ENCODE peak calls at places on chromosomes 4 and X, in four cellular contexts. One of them, this sample, is unnamed.

GRCh38 chrX:41604154-41604553 is 84.6 kb upstream of the GPR34 start:
- DNase-seq in HCT116: no peak
- DNase-seq in lower leg skin: no peak
- DNase-seq in fibroblast of mammary gland: no peak
- DNase-seq in this sample: no peak

GRCh38 chr4:65624651-65625050 is 45.6 kb downstream of the EPHA5 start:
- DNase-seq in HCT116: no peak
- DNase-seq in lower leg skin: no peak
- DNase-seq in fibroblast of mammary gland: peak
- DNase-seq in this sample: no peak

GRCh38 chr4:2825184-2825506 is 18.5 kb upstream of the ADD1 start:
- DNase-seq in HCT116: no peak
- DNase-seq in lower leg skin: no peak
- DNase-seq in fibroblast of mammary gland: no peak
- DNase-seq in this sample: no peak

GRCh38 chrX:13223868-13224555 is 95.8 kb downstream of the ATXN3L start:
- DNase-seq in HCT116: peak
- DNase-seq in lower leg skin: no peak
- DNase-seq in fibroblast of mammary gland: peak
- DNase-seq in this sample: peak

GRCh38 chr4:8731364-8731763 is 138.8 kb downstream of the CPZ start:
- DNase-seq in HCT116: no peak
- DNase-seq in lower leg skin: peak
- DNase-seq in fibroblast of mammary gland: no peak
- DNase-seq in this sample: no peak

GRCh38 chrX:12978205-12979010 is 3.5 kb downstream of the TMSB4X start:
- DNase-seq in HCT116: no peak
- DNase-seq in lower leg skin: peak
- DNase-seq in fibroblast of mammary gland: peak
- DNase-seq in this sample: peak

GRCh38 chrX:20693071-20693470 is 426.4 kb upstream of the RPS6KA3 start:
- DNase-seq in HCT116: no peak
- DNase-seq in lower leg skin: no peak
- DNase-seq in fibroblast of mammary gland: peak
- DNase-seq in this sample: no peak

GRCh38 chr4:97507587-97508245 is 635.6 kb downstream of the STPG2 start:
- DNase-seq in HCT116: no peak
- DNase-seq in lower leg skin: no peak
- DNase-seq in fibroblast of mammary gland: no peak
- DNase-seq in this sample: no peak

GRCh38 chr4:40333921-40334352 is 1.2 kb upstream of the CHRNA9 start:
- DNase-seq in HCT116: peak
- DNase-seq in lower leg skin: no peak
- DNase-seq in fibroblast of mammary gland: peak
- DNase-seq in this sample: peak

GRCh38 chr4:84479663-84480062 is 19.4 kb downstream of the NKX6-1 start:
- DNase-seq in HCT116: no peak
- DNase-seq in lower leg skin: no peak
- DNase-seq in fibroblast of mammary gland: no peak
- DNase-seq in this sample: no peak

GRCh38 chrX:21745756-21746155 is 12.2 kb downstream of the SMPX start:
- DNase-seq in HCT116: no peak
- DNase-seq in lower leg skin: no peak
- DNase-seq in fibroblast of mammary gland: peak
- DNase-seq in this sample: peak

GRCh38 chr4:186109245-186109644 is 4.7 kb downstream of the FAM149A start:
- DNase-seq in HCT116: no peak
- DNase-seq in lower leg skin: no peak
- DNase-seq in fibroblast of mammary gland: no peak
- DNase-seq in this sample: no peak

GRCh38 chr4:4541040-4541631 is 712 bp downstream of the STX18 start:
- DNase-seq in HCT116: no peak
- DNase-seq in lower leg skin: no peak
- DNase-seq in fibroblast of mammary gland: peak
- DNase-seq in this sample: peak

GRCh38 chrX:38726596-38726995 is 74.7 kb upstream of the MID1IP1 start:
- DNase-seq in HCT116: no peak
- DNase-seq in lower leg skin: no peak
- DNase-seq in fibroblast of mammary gland: peak
- DNase-seq in this sample: no peak

GRCh38 chr4:75321484-75321883 is 192.7 kb downstream of the RCHY1 start:
- DNase-seq in HCT116: no peak
- DNase-seq in lower leg skin: no peak
- DNase-seq in fibroblast of mammary gland: no peak
- DNase-seq in this sample: no peak

GRCh38 chr4:4990857-4991540 is 28.3 kb downstream of the CYTL1 start:
- DNase-seq in HCT116: peak
- DNase-seq in lower leg skin: peak
- DNase-seq in fibroblast of mammary gland: peak
- DNase-seq in this sample: peak

GRCh38 chr4:186820371-186820990 is 96.8 kb upstream of the FAT1 start:
- DNase-seq in HCT116: peak
- DNase-seq in lower leg skin: no peak
- DNase-seq in fibroblast of mammary gland: peak
- DNase-seq in this sample: peak

GRCh38 chr4:182745268-182745667 is 171.9 kb downstream of the DCTD start:
- DNase-seq in HCT116: no peak
- DNase-seq in lower leg skin: no peak
- DNase-seq in fibroblast of mammary gland: no peak
- DNase-seq in this sample: no peak

GRCh38 chrX:67720344-67720743 is 176.5 kb downstream of the AR start:
- DNase-seq in HCT116: no peak
- DNase-seq in lower leg skin: no peak
- DNase-seq in fibroblast of mammary gland: peak
- DNase-seq in this sample: no peak

GRCh38 chrX:77527233-77528001 is 80.2 kb downstream of the FGF16 start:
- DNase-seq in HCT116: no peak
- DNase-seq in lower leg skin: no peak
- DNase-seq in fibroblast of mammary gland: peak
- DNase-seq in this sample: no peak

GRCh38 chr4:41125558-41126311 is 88.6 kb downstream of the APBB2 start:
- DNase-seq in HCT116: no peak
- DNase-seq in lower leg skin: no peak
- DNase-seq in fibroblast of mammary gland: no peak
- DNase-seq in this sample: no peak

GRCh38 chrX:65034641-65035450 is 58.6 kb upstream of the ZC4H2 start:
- DNase-seq in HCT116: peak
- DNase-seq in lower leg skin: peak
- DNase-seq in fibroblast of mammary gland: peak
- DNase-seq in this sample: peak
- TF ChIP-seq CTCF in HCT116: no peak
- TF ChIP-seq CTCF in lower leg skin: no peak
- TF ChIP-seq CTCF in fibroblast of mammary gland: peak
- TF ChIP-seq CTCF in this sample: peak

GRCh38 chr4:140373328-140374129 is at the start of gene SCOC:
- DNase-seq in HCT116: peak
- DNase-seq in lower leg skin: peak
- DNase-seq in fibroblast of mammary gland: peak
- DNase-seq in this sample: peak
- TF ChIP-seq CTCF in HCT116: no peak
- TF ChIP-seq CTCF in lower leg skin: no peak
- TF ChIP-seq CTCF in fibroblast of mammary gland: no peak
- TF ChIP-seq CTCF in this sample: no peak

DNA sequence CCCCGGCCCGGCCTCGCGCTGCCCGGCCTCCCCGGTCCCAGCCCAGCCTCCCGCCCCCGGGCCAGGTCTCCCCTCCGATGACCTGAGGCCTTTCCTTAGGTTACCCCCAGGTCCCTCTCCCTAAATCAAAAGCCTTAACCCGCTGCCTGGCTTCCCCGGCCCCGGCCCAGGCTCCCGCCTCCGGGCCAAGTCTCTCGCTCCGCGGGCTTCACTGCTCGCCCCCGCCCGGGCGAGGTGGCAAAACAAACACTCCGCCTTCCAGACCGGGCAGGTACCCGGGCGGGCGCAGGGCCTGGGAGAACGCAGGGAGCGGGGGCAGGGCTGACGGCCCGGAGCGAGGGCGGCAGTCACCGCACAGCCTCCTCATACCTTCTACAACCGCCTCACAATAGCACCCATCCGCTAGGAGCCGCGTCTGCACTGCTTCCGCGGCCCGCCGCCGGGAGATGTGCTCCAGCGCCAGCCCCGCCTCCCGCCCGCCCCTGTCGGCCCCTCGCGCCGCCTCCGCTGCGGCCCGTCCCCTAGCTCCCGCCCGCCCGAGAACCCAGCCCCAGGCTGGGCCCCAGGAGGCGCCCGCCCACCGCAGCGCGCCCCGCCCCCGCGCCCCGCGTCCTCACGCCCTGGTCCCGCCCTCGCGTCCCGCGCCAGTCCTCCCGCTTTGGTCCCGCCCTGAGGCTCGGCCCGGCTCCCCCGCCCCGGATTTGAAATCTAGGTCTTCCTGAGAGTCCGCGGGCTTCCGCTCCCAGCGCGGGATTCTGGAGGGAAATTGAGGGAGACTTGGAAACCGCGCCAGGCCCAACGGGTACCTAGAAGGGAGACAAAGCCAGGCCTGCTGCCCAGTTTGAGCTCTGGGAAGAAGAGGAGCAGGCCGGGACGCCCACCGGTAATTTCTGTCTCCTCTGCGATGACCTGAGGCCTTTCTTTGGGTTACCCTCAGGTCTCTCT is at the start of the genes CASP3 and PRIMPOL:
- DNase-seq in HCT116: peak
- DNase-seq in lower leg skin: peak
- DNase-seq in fibroblast of mammary gland: peak
- DNase-seq in this sample: peak
- TF ChIP-seq CTCF in HCT116: no peak
- TF ChIP-seq CTCF in lower leg skin: no peak
- TF ChIP-seq CTCF in fibroblast of mammary gland: no peak
- TF ChIP-seq CTCF in this sample: peak

GRCh38 chr4:56671373-56671772 is 9.7 kb downstream of the HOPX start:
- DNase-seq in HCT116: no peak
- DNase-seq in lower leg skin: no peak
- DNase-seq in fibroblast of mammary gland: no peak
- DNase-seq in this sample: no peak

GRCh38 chr4:56666279-56666678 is 14.8 kb downstream of the HOPX start:
- DNase-seq in HCT116: no peak
- DNase-seq in lower leg skin: no peak
- DNase-seq in fibroblast of mammary gland: peak
- DNase-seq in this sample: no peak

GRCh38 chr4:56662782-56663468 is 18.2 kb downstream of the HOPX start:
- DNase-seq in HCT116: no peak
- DNase-seq in lower leg skin: no peak
- DNase-seq in fibroblast of mammary gland: no peak
- DNase-seq in this sample: no peak

GRCh38 chr4:56671860-56672259 is 9.2 kb downstream of the HOPX start:
- DNase-seq in HCT116: no peak
- DNase-seq in lower leg skin: no peak
- DNase-seq in fibroblast of mammary gland: peak
- DNase-seq in this sample: no peak

GRCh38 chr4:56668267-56668666 is 12.8 kb downstream of the HOPX start:
- DNase-seq in HCT116: peak
- DNase-seq in lower leg skin: no peak
- DNase-seq in fibroblast of mammary gland: peak
- DNase-seq in this sample: no peak
- TF ChIP-seq CTCF in HCT116: peak
- TF ChIP-seq CTCF in lower leg skin: no peak
- TF ChIP-seq CTCF in fibroblast of mammary gland: peak
- TF ChIP-seq CTCF in this sample: peak

GRCh38 chr4:22384154-22384553 is 131.7 kb downstream of the ADGRA3 start:
- DNase-seq in HCT116: no peak
- DNase-seq in lower leg skin: no peak
- DNase-seq in fibroblast of mammary gland: no peak
- DNase-seq in this sample: no peak

GRCh38 chr4:22391548-22391947 is 124.3 kb downstream of the ADGRA3 start:
- DNase-seq in HCT116: no peak
- DNase-seq in lower leg skin: no peak
- DNase-seq in fibroblast of mammary gland: peak
- DNase-seq in this sample: peak

GRCh38 chr4:22385615-22386014 is 130.3 kb downstream of the ADGRA3 start:
- DNase-seq in HCT116: peak
- DNase-seq in lower leg skin: no peak
- DNase-seq in fibroblast of mammary gland: peak
- DNase-seq in this sample: peak

DNA sequence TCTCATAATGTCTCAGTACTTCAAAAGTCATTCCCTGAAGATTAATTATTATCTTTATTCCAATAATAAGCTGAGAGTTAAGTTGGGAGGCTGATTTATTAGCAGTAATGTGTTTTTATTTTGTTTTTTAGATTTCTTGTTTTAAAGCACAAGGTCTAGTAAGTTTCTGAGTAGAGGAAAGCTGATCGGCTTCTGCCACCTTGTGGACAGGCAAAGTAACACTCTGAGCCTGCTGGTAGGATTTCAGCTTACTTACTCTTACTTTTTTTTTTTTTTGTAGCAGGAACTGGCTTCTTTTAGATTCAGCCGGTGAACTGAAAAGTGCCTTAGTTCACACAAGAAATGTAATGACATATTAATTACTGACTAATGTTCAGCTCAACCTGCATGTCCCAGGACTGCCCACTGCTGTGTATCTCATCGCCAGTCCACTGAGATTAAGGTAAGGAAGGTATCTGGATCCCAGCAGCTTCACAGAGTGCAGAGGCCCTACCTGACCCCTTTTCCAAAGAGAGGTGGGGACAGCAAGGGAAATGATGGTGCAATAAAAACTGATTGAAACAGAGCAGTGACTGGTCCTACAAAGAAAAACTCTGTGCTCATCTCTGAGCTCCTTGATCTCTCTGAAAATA is 126.5 kb downstream of the ADGRA3 start:
- DNase-seq in HCT116: peak
- DNase-seq in lower leg skin: no peak
- DNase-seq in fibroblast of mammary gland: peak
- DNase-seq in this sample: peak
- TF ChIP-seq CTCF in HCT116: peak
- TF ChIP-seq CTCF in lower leg skin: no peak
- TF ChIP-seq CTCF in fibroblast of mammary gland: peak
- TF ChIP-seq CTCF in this sample: peak

GRCh38 chr4:159201168-159201567 is 98.3 kb downstream of the RAPGEF2 start:
- DNase-seq in HCT116: no peak
- DNase-seq in lower leg skin: no peak
- DNase-seq in fibroblast of mammary gland: no peak
- DNase-seq in this sample: no peak

GRCh38 chr4:159206427-159206871 is 103.6 kb downstream of the RAPGEF2 start:
- DNase-seq in HCT116: no peak
- DNase-seq in lower leg skin: no peak
- DNase-seq in fibroblast of mammary gland: no peak
- DNase-seq in this sample: peak

GRCh38 chr4:159209249-159209648 is 106.4 kb downstream of the RAPGEF2 start:
- DNase-seq in HCT116: no peak
- DNase-seq in lower leg skin: no peak
- DNase-seq in fibroblast of mammary gland: no peak
- DNase-seq in this sample: no peak

GRCh38 chr4:159205462-159205861 is 102.6 kb downstream of the RAPGEF2 start:
- DNase-seq in HCT116: no peak
- DNase-seq in lower leg skin: no peak
- DNase-seq in fibroblast of mammary gland: no peak
- DNase-seq in this sample: no peak

DNA sequence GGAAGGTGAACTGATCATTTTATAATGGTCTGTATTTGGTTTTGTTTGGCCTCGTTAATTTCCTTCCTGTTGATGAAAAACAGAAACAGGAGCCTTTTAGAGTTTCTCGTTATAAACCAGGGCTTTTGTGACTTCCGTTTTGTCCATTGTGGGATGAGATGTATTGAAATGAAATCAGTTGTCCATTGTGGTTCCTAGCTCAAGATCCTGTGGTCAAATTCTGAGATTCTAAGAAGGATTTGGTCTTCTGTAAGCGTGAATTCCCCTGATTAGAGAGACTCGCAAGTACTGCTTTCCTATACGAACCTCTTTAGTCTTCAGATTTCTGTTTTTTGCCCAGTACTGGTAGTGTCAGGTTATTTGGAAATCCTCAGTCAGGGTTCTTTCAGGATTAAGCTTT is 101.7 kb downstream of the RAPGEF2 start:
- DNase-seq in HCT116: no peak
- DNase-seq in lower leg skin: no peak
- DNase-seq in fibroblast of mammary gland: no peak
- DNase-seq in this sample: no peak
- TF ChIP-seq CTCF in HCT116: no peak
- TF ChIP-seq CTCF in lower leg skin: no peak
- TF ChIP-seq CTCF in fibroblast of mammary gland: no peak
- TF ChIP-seq CTCF in this sample: no peak

This sample was measured in HFFc6.